ENCODE peak calls at places on chromosomes 5 and 9, in seven cellular contexts. R is K562, K is HepG2, G is GM12891, O is H1, V is SK-N-SH, M is GM12878. Z is an unnamed sample.

GRCh38 chr5:171891150-171891549 is 105.5 kb downstream of the SMIM23 start:
- DNase-seq in R (no peak), M (no peak), G (no peak), O (no peak), V (no peak), K (no peak), Z (no peak)

GRCh38 chr9:87500491-87500890 is 2.8 kb downstream of the DAPK1 start:
- DNase-seq in R (peak; percentile 27), G (no peak), M (no peak), K (no peak), V (peak; percentile 38), O (no peak), Z (no peak)

GRCh38 chr9:9942764-9943424 is 669.9 kb downstream of the PTPRD start:
- DNase-seq in O (peak; percentile 89), M (peak; percentile 13), G (peak; percentile 4), K (peak; percentile 42), R (peak; percentile 10), V (peak; percentile 47), Z (no peak)

GRCh38 chr5:74575741-74576538 is 64.6 kb downstream of the ENC1 start:
- DNase-seq in V (no peak), K (no peak), R (no peak), G (no peak), M (no peak), O (no peak), Z (no peak)

GRCh38 chr5:65800775-65801174 is 78.8 kb downstream of the NLN start:
- DNase-seq in G (no peak), K (no peak), M (no peak), R (no peak), O (no peak), V (no peak), Z (no peak)

GRCh38 chr9:87564111-87564510 is 66.4 kb downstream of the DAPK1 start:
- DNase-seq in M (no peak), V (no peak), G (no peak), R (no peak), K (peak; percentile 17), O (no peak), Z (no peak)

GRCh38 chr5:132389051-132389331 is 19.5 kb downstream of the SLC22A5 start:
- DNase-seq in V (no peak), M (no peak), G (no peak), K (no peak), O (no peak), R (no peak), Z (no peak)

GRCh38 chr5:42718591-42718990 is 38.0 kb upstream of the CCDC152 start:
- DNase-seq in M (peak; percentile 32), G (peak; percentile 4), R (no peak), V (no peak), O (no peak), K (no peak), Z (no peak)

GRCh38 chr5:120538644-120539043 is 74.5 kb downstream of the PRR16 start:
- DNase-seq in V (no peak), R (no peak), M (no peak), K (no peak), O (no peak), G (no peak), Z (no peak)

GRCh38 chr5:175436403-175436802 is 7.6 kb downstream of the DRD1 start:
- DNase-seq in O (no peak), V (no peak), K (no peak), R (no peak), G (no peak), M (no peak), Z (no peak)

GRCh38 chr5:74075496-74075895 is 449.5 kb downstream of the ARHGEF28 start:
- DNase-seq in G (no peak), K (no peak), V (no peak), M (no peak), O (no peak), R (no peak), Z (no peak)

GRCh38 chr9:122186301-122186700 is 26.6 kb downstream of the MORN5 start:
- DNase-seq in R (peak; percentile 31), M (no peak), K (peak; percentile 78), G (no peak), O (peak; percentile 52), V (no peak), Z (no peak)

GRCh38 chr9:117000834-117001233 is 313.7 kb downstream of the TRIM32 start:
- DNase-seq in R (no peak), K (no peak), V (no peak), G (no peak), M (no peak), O (no peak), Z (no peak)

DNA sequence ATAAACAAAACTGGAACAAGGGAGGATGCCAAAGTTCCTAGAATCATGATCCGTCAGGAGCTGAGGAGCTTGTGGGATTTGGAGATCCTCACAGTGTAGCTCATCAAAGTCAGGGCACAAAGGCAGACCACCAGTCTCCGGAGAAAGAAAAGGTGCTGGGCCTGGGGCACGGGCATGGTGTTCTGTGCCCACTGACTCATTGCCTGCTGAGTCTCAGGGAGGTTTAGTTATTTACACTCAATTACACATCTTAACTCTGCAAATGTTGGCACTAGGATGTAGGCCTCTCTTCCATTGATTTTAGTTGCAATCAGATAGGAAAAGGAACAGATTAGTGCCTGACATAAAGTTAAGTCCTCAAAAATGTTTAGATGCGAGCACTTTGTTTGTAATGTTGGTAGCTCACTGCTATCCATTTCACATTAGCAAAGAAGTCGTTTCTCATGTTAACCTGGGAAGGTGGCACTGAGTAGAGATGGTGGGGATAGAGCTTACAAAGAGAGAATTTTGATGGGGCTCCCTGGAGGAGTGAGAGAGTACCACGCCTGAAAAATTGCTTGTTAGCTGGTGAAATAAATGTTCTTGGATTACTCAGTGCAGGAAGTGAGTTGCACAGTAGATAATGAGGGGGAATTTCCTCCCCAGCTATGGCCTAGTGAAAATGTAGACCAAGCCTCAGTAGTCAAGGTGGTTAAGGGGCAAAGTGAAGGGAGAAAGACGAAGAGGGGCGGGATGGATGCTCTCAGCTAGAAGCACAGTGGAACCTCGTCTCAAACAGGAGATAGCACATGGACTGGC is 109.5 kb upstream of the CD180 start:
- DNase-seq in G (no peak), R (no peak), K (no peak), M (peak; percentile 48), V (no peak), O (no peak), Z (no peak)
- TF ChIP-seq TAF1 in G (no peak), R (no peak), K (no peak), M (no peak), V (no peak), O (no peak), Z (no peak)

GRCh38 chr5:126056362-126056761 is 366.8 kb upstream of the GRAMD2B start:
- DNase-seq in R (no peak), G (no peak), V (no peak), O (no peak), K (no peak), M (no peak), Z (no peak)
- TF ChIP-seq POLR2AphosphoS5 in R (no peak), G (no peak), V (no peak), O (no peak), K (no peak), M (no peak), Z (no peak)

GRCh38 chr5:113378486-113378885 is 56.3 kb downstream of the TSSK1B start:
- DNase-seq in G (no peak), O (no peak), K (no peak), V (no peak), R (no peak), M (no peak), Z (no peak)

GRCh38 chr5:113375492-113376060 is 59.2 kb downstream of the TSSK1B start:
- DNase-seq in G (no peak), K (no peak), O (no peak), R (no peak), M (no peak), V (no peak), Z (no peak)

GRCh38 chr5:113378960-113379541 is 55.7 kb downstream of the TSSK1B start:
- DNase-seq in V (peak; percentile 69), G (peak; percentile 38), K (peak; percentile 47), M (peak; percentile 9), R (peak; percentile 54), O (peak; percentile 76), Z (peak; percentile 13)

GRCh38 chr5:113378081-113378480 is 56.7 kb downstream of the TSSK1B start:
- DNase-seq in R (no peak), V (no peak), G (no peak), M (no peak), O (no peak), K (no peak), Z (no peak)

GRCh38 chr5:113376640-113377039 is 58.1 kb downstream of the TSSK1B start:
- DNase-seq in G (no peak), V (no peak), K (no peak), O (no peak), M (no peak), R (no peak), Z (no peak)
- TF ChIP-seq TAF1 in G (no peak), V (no peak), K (no peak), O (no peak), M (no peak), R (no peak), Z (no peak)

GRCh38 chr5:173663810-173664526 is 47.5 kb upstream of the BOD1 start:
- DNase-seq in G (peak; percentile 43), R (peak; percentile 33), M (no peak), O (no peak), K (no peak), V (no peak), Z (no peak)
- TF ChIP-seq POLR2AphosphoS5 in G (no peak), R (no peak), M (no peak), O (no peak), K (no peak), V (no peak), Z (no peak)

GRCh38 chr5:39178171-39178570 is 41.2 kb downstream of the FYB1 start:
- DNase-seq in G (no peak), M (no peak), K (no peak), R (no peak), O (no peak), V (no peak), Z (no peak)
- TF ChIP-seq TAF1 in G (no peak), M (no peak), K (no peak), R (no peak), O (no peak), V (no peak), Z (no peak)

GRCh38 chr5:158484968-158485367 is 614.7 kb downstream of the EBF1 start:
- DNase-seq in O (no peak), V (no peak), R (no peak), K (no peak), M (no peak), G (no peak), Z (no peak)
- TF ChIP-seq POLR2AphosphoS5 in O (no peak), V (no peak), R (no peak), K (no peak), M (no peak), G (no peak), Z (no peak)

DNA sequence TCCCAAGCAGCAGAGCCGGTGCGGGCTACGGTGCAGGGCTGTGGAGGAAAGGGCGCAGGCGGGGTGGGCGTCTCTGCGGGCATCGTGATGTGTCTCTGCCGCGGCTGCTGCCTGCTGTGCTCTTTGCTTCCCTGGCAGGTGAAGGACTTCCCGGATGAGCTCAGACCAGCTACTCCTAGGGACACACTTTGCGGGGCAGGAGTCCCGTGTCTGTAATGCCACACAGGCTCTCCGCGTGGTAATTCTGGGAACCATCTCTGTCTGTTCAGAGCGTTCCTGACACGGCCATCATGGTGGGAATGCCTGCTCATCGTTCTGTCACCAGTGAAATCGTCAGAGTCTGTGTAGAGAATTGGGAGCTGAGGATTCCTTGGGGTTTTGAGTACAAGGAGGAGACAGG is 235.5 kb downstream of the FANCC start:
- DNase-seq in R (no peak), G (no peak), K (no peak), M (no peak), O (no peak), V (no peak), Z (no peak)
- TF ChIP-seq TAF1 in R (no peak), G (no peak), K (no peak), M (no peak), O (no peak), V (no peak), Z (no peak)

Z was measured in GM12892.